ENCODE peak calls at places on chromosomes 7 and 10, in six cellular contexts. F is HCT116, C is HepG2, O is SK-N-SH, K is H1, Y is K562. M is an unnamed sample.
A peak's percentile ranks its signal among the peaks of the same experiment; 100 is the strongest.

GRCh38 chr7:44112231-44112996 is 8.3 kb downstream of the AEBP1 start:
- DNase-seq in F (no peak), C (no peak), O (peak; percentile 50), K (no peak), Y (peak; percentile 74), M (no peak)

GRCh38 chr10:77911535-77912123 is 14.9 kb downstream of the DLG5 start:
- DNase-seq in F (no peak), C (peak; percentile 77), O (no peak), K (no peak), Y (peak; percentile 62), M (no peak)

GRCh38 chr7:134920026-134920758 is 66.1 kb upstream of the AGBL3 start:
- DNase-seq in F (no peak), C (no peak), O (no peak), K (no peak), Y (no peak), M (no peak)

GRCh38 chr7:41710838-41711237 is 7.9 kb upstream of the INHBA start:
- DNase-seq in F (no peak), C (no peak), O (no peak), K (no peak), Y (no peak), M (no peak)

GRCh38 chr7:43491984-43492383 is 90.9 kb upstream of the STK17A start:
- DNase-seq in F (no peak), C (peak; percentile 28), O (no peak), K (no peak), Y (no peak), M (no peak)

GRCh38 chr10:121694966-121695340 is 96.7 kb upstream of the FGFR2 start:
- DNase-seq in F (no peak), C (no peak), O (peak; percentile 68), K (no peak), Y (no peak), M (no peak)

GRCh38 chr10:75396861-75397570 is 4.5 kb downstream of the ZNF503 start:
- DNase-seq in F (no peak), C (no peak), O (no peak), K (no peak), Y (no peak), M (no peak)

GRCh38 chr7:67854784-67855183 is 858.2 kb downstream of the TYW1 start:
- DNase-seq in F (no peak), C (peak; percentile 11), O (no peak), K (no peak), Y (no peak), M (no peak)

GRCh38 chr10:95758351-95759025 is 2.5 kb downstream of the ENTPD1 start:
- DNase-seq in F (no peak), C (no peak), O (no peak), K (no peak), Y (peak; percentile 33), M (peak; percentile 25)

GRCh38 chr10:31757831-31758230 is 170.8 kb downstream of the ARHGAP12 start:
- DNase-seq in F (no peak), C (no peak), O (no peak), K (no peak), Y (no peak), M (no peak)

GRCh38 chr7:82595176-82595575 is 151.6 kb upstream of the CACNA2D1 start:
- DNase-seq in F (no peak), C (no peak), O (no peak), K (no peak), Y (no peak), M (no peak)

GRCh38 chr7:140189917-140190316 is 13.1 kb upstream of the KDM7A start:
- DNase-seq in F (no peak), C (no peak), O (no peak), K (no peak), Y (no peak), M (no peak)

GRCh38 chr10:123557366-123558108 is 108.6 kb upstream of the GPR26 start:
- DNase-seq in F (no peak), C (no peak), O (no peak), K (no peak), Y (no peak), M (no peak)

GRCh38 chr10:3978174-3978573 is 193.2 kb upstream of the KLF6 start:
- DNase-seq in F (peak; percentile 6), C (no peak), O (no peak), K (no peak), Y (no peak), M (no peak)

GRCh38 chr10:227014-227413 is 91.8 kb downstream of the ZMYND11 start:
- DNase-seq in F (no peak), C (no peak), O (no peak), K (no peak), Y (no peak), M (no peak)

GRCh38 chr10:70615784-70616511 is 13.4 kb upstream of the PRF1 start:
- DNase-seq in F (no peak), C (no peak), O (no peak), K (no peak), Y (no peak), M (no peak)

GRCh38 chr7:98038731-98039130 is 48.7 kb upstream of the OCM2 start:
- DNase-seq in F (no peak), C (no peak), O (no peak), K (no peak), Y (no peak), M (no peak)

GRCh38 chr7:106681815-106682495 is 21.0 kb upstream of the CCDC71L start:
- DNase-seq in F (no peak), C (no peak), O (no peak), K (no peak), Y (no peak), M (no peak)

GRCh38 chr7:106679153-106679931 is 18.4 kb upstream of the CCDC71L start:
- DNase-seq in F (no peak), C (no peak), O (no peak), K (no peak), Y (peak; percentile 70), M (no peak)

GRCh38 chr7:106683941-106684340 is 23.0 kb upstream of the CCDC71L start:
- DNase-seq in F (no peak), C (no peak), O (no peak), K (no peak), Y (no peak), M (no peak)

GRCh38 chr7:106678795-106679152 is 17.8 kb upstream of the CCDC71L start:
- DNase-seq in F (no peak), C (no peak), O (no peak), K (no peak), Y (no peak), M (no peak)
- TF ChIP-seq JUND in F (no peak), C (no peak), O (no peak), K (no peak), Y (no peak), M (no peak)

DNA sequence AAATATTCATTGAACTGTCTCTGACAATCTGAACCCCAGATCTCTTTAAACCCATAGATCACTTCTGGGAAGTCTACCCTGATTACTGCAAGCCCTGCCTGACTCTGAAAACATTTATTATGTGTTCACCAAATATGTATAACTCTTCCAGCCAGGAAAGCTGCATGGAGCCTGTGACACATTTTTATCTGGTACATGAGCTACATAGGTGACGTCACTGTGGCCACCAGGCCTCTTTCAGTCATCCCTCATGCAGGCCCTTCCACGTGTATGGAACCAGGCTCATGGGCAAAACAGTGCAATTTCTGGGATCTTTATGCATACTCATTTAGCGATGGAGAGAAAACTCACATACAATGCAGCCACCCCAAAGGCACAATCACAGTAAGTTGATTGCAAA is 133.9 kb upstream of the NUPR2 start:
- DNase-seq in F (no peak), C (no peak), O (no peak), K (no peak), Y (no peak), M (no peak)
- TF ChIP-seq JUND in F (no peak), C (no peak), O (no peak), K (no peak), Y (no peak), M (no peak)

GRCh38 chr7:128673571-128673970 is 1.5 kb downstream of the GARIN1A start:
- DNase-seq in F (no peak), C (no peak), O (no peak), K (no peak), Y (no peak), M (no peak)

GRCh38 chr7:128676665-128677064 is 4.6 kb downstream of the GARIN1A start:
- DNase-seq in F (no peak), C (no peak), O (no peak), K (no peak), Y (no peak), M (no peak)

GRCh38 chr7:128671992-128672391 is at the start of gene GARIN1A:
- DNase-seq in F (no peak), C (no peak), O (no peak), K (no peak), Y (no peak), M (no peak)

GRCh38 chr7:128672927-128673517 is 930 bp downstream of the GARIN1A start:
- DNase-seq in F (peak; percentile 12), C (no peak), O (peak; percentile 60), K (peak; percentile 41), Y (peak; percentile 62), M (no peak)
- TF ChIP-seq JUND in F (no peak), C (no peak), O (no peak), K (no peak), Y (no peak), M (no peak)

DNA sequence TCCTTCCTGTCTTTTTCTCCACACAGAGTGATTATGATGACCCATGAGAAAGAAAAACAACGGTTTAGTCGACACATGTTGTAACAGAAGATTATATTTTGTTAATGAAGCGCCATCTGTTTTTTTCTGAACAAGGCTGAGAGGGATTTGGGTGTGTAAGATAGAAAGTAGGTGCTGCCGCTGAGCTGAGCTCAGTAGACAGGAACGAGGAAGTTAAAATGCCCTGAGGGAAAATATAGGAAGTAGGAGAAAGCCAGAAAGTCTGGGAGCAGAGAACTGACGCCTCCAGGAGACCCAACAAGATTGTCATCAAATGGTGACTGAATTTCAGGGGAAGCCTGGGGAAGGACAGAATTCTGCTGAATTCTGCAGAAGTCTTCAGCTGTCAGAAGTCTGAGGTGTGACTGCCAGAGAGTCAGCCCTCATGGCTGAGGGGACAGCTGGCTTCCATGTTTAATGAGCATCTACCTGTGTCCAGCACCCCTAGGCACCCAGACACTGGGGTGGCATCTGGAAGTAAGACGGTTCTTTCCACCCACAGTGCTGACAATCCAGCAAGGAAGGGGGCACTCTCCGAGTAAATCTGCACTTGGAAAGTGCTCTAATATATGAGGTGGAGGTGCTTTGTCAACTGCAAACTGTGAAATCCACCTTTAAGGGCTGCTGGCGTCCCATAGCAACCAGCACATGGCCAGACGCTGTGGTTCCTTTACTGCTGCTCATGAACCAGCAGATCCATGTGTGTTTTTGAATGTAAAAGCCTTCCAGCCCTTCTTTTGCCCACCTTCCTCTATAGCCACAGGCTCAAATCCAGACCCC is 12.5 kb upstream of the TSPAN15 start:
- DNase-seq in F (peak; percentile 42), C (no peak), O (peak; percentile 42), K (no peak), Y (no peak), M (peak; percentile 89)
- TF ChIP-seq JUND in F (peak; percentile 70), C (no peak), O (no peak), K (no peak), Y (peak; percentile 28), M (peak; percentile 70)

GRCh38 chr10:94583164-94583563 is 37.6 kb downstream of the HELLS start:
- DNase-seq in F (no peak), C (no peak), O (no peak), K (no peak), Y (no peak), M (no peak)
- TF ChIP-seq JUND in F (no peak), C (no peak), O (no peak), K (no peak), Y (no peak), M (no peak)